ENCODE peak calls at places on chromosomes 11 and 22, in six cellular contexts. K is left ventricle myocardium inferior, G is pancreas, Q is heart right ventricle, T is ovary, D is fibroblast of lung. Z is an unnamed sample.
A peak's percentile ranks its signal among the peaks of the same experiment; 100 is the strongest.

GRCh38 chr11:8231979-8232378 is 31.7 kb downstream of the LMO1 start:
- DNase-seq in Q (no peak), G (no peak), T (no peak), K (no peak), D (no peak), Z (no peak)

GRCh38 chr11:27218498-27219038 is 144.4 kb downstream of the CCDC34 start:
- DNase-seq in Q (no peak), D (peak; percentile 99), T (no peak), K (no peak), G (no peak), Z (no peak)

GRCh38 chr22:32248276-32248675 is 6.9 kb downstream of the SLC5A4 start:
- DNase-seq in T (no peak), G (no peak), Q (no peak), D (no peak), K (no peak), Z (no peak)

GRCh38 chr22:30201970-30202369 is 44.6 kb downstream of the LIF start:
- DNase-seq in G (no peak), D (peak; percentile 87), T (no peak), K (no peak), Q (no peak), Z (no peak)

GRCh38 chr11:65522640-65523322 is 2.1 kb upstream of the SCYL1 start:
- DNase-seq in G (peak; percentile 18), K (peak; percentile 13), D (no peak), Q (no peak), T (no peak), Z (no peak)

GRCh38 chr11:117354550-117354949 is 26.9 kb downstream of the CEP164 start:
- DNase-seq in T (no peak), K (no peak), D (no peak), Q (no peak), G (no peak), Z (no peak)

GRCh38 chr11:114197799-114198500 is 98.2 kb upstream of the NNMT start:
- DNase-seq in G (peak; percentile 84), D (peak; percentile 77), Q (peak; percentile 70), T (peak; percentile 69), K (peak; percentile 81), Z (peak; percentile 78)

GRCh38 chr22:24053481-24054226 is 42.5 kb downstream of the CABIN1 start:
- DNase-seq in Q (no peak), D (no peak), T (no peak), K (no peak), G (no peak), Z (no peak)

GRCh38 chr11:31887180-31887579 is 76.1 kb upstream of the PAX6 start:
- DNase-seq in D (no peak), G (no peak), K (no peak), Q (no peak), T (no peak), Z (no peak)

GRCh38 chr11:44116433-44116832 is 21.0 kb downstream of the EXT2 start:
- DNase-seq in K (no peak), G (no peak), D (no peak), T (no peak), Q (no peak), Z (no peak)

GRCh38 chr22:27075891-27076290 is 418.5 kb downstream of the MIAT start:
- DNase-seq in Q (no peak), G (no peak), K (no peak), T (no peak), D (no peak), Z (no peak)

GRCh38 chr11:65833297-65834030 is at the start of gene SNX32:
- DNase-seq in Q (peak; percentile 96), T (peak; percentile 96), K (peak; percentile 97), G (peak; percentile 95), D (peak; percentile 88), Z (peak; percentile 95)

DNA sequence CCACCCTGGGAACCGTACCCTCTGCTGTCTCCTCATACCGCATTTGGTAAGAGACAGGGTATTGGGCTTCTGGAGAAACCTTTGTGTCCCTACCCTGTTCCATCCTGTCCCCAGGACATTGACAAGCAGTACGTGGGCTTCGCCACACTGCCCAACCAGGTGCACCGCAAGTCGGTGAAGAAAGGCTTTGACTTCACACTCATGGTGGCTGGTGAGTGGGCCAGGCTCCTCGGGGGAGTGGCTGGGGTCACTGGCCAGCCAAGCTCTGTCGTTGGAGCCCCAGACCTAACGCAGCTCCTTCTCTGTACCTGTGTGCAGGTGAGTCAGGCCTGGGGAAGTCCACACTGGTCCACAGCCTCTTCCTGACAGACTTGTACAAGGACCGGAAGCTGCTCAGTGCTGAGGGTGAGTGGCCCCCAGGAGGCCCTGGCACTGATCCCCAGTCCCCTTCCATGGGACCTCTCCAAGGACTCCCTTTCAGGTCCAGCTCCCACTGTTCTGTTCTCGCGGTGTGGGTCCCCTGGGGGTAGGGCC is 3.8 kb upstream of the GP1BB start:
- DNase-seq in G (peak; percentile 17), T (no peak), D (no peak), Q (peak; percentile 15), K (no peak), Z (peak; percentile 33)
- H3K4me3 ChIP-seq in G (no peak overlapping the region), T (peak overlapping the region; percentile 57), D (peak overlapping the region; percentile 65), Q (peak overlapping the region; percentile 63), K (peak overlapping the region; percentile 80), Z (peak overlapping the region; percentile 76)

DNA sequence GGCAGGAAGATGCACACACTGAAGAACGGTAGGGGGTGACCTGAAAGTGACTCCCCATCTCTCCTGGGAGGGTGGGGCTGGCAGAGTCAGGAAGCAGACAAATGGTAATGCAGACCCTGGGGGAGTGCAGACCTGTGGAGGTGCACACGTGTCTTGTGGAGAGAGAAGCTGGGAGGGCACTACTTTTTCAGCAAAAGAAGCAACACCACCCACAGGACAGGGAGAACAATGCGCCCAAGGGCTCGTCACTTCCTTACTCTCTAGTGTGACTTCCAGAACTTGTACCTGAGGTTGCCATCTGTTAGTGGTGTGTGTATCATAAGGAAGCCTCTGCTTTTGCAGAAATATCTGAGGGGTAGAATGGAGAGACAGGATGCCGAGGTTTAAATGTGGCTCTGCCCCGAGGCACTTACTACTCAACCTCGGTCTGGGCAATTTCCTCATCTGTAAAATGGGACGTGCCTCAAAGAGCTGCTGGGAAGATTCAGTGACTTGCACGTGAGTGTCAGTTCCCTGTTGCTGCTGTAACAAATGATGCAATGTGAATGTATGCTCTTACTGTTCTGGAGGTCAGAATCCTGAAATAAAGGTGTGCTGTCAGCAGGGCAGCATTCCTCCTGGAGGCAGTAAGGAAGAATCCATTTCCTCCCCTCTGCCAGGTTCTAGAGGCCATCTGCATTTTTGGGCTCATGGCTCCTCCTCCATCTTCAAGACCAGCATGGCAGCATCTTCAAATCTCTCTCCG is 323.4 kb downstream of the SHANK2 start:
- DNase-seq in D (no peak), K (no peak), G (no peak), T (no peak), Q (no peak), Z (no peak)
- TF ChIP-seq CTCF in D (no peak), K (no peak), G (no peak), T (no peak), Q (no peak), Z (no peak)

GRCh38 chr11:1893581-1894359 is 2.1 kb upstream of the PRR33 start:
- DNase-seq in Q (no peak), T (no peak), K (no peak), D (peak; percentile 14), G (no peak), Z (no peak)

GRCh38 chr11:1896895-1897294 is 5.2 kb upstream of the PRR33 start:
- DNase-seq in Q (peak; percentile 14), K (no peak), G (no peak), D (no peak), T (no peak), Z (no peak)

GRCh38 chr11:1896468-1896867 is 4.8 kb upstream of the PRR33 start:
- DNase-seq in D (no peak), K (no peak), G (no peak), Q (no peak), T (no peak), Z (no peak)

GRCh38 chr11:1899100-1899499 is 7.4 kb upstream of the PRR33 start:
- DNase-seq in Q (no peak), G (no peak), K (no peak), T (no peak), D (no peak), Z (no peak)

GRCh38 chr11:1899686-1900085 is 8.0 kb upstream of the PRR33 start:
- DNase-seq in Q (no peak), G (no peak), K (no peak), D (no peak), T (no peak), Z (no peak)
- H3K4me1 ChIP-seq in Q (no peaks in the 10 kb centered on the region), G (no peaks in the 10 kb centered on the region), K (no peaks in the 10 kb centered on the region), D (no peaks in the 10 kb centered on the region), T (no peaks in the 10 kb centered on the region), Z (peaks cover 18% of the 10 kb centered on the region)

GRCh38 chr11:76321820-76322524 is 59.0 kb downstream of the THAP12 start:
- DNase-seq in K (no peak), D (no peak), T (no peak), Q (no peak), G (peak; percentile 75), Z (no peak)

GRCh38 chr11:76322593-76323341 is 58.2 kb downstream of the THAP12 start:
- DNase-seq in D (peak; percentile 23), G (no peak), Q (no peak), T (no peak), K (no peak), Z (no peak)

GRCh38 chr11:76323804-76324203 is 57.1 kb downstream of the THAP12 start:
- DNase-seq in G (no peak), K (no peak), Q (no peak), D (no peak), T (no peak), Z (no peak)

GRCh38 chr11:76320929-76321328 is 60.0 kb downstream of the THAP12 start:
- DNase-seq in Q (no peak), G (no peak), D (no peak), K (no peak), T (no peak), Z (no peak)

DNA sequence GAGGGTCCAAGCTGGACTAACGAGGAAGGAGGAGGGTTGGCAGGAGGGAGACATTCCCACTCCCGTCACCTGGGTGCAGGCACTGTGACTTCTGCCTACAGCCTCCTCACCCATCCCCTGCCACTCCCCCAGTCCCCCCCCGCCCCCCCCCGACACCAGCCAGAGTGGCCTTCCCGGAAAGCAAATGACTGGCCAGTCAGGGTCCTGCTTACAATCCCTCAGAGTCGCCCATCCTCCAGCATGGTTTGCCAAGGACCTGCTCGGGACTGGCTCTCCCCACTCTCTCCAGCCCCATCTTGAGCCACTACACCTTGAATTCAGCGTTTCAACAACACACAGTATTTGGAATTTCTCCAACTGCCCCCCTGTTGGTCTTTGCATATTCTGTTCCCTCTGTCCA is 59.6 kb downstream of the THAP12 start:
- DNase-seq in Q (no peak), D (no peak), G (peak; percentile 54), T (no peak), K (no peak), Z (no peak)
- H3K4me3 ChIP-seq in Q (no peak overlapping the region), D (no peak overlapping the region), G (peak overlapping the region; percentile 64), T (no peak overlapping the region), K (no peak overlapping the region), Z (no peak overlapping the region)

GRCh38 chr22:47839586-47840245 is 1077.3 kb downstream of the TBC1D22A start:
- DNase-seq in T (no peak), Q (no peak), K (no peak), G (no peak), D (no peak), Z (no peak)

GRCh38 chr22:47841166-47841565 is 1078.7 kb downstream of the TBC1D22A start:
- DNase-seq in T (no peak), G (no peak), Q (no peak), D (no peak), K (no peak), Z (no peak)

GRCh38 chr22:47835726-47836125 is 1073.3 kb downstream of the TBC1D22A start:
- DNase-seq in T (no peak), Q (no peak), K (no peak), G (no peak), D (peak; percentile 81), Z (no peak)

GRCh38 chr22:47836957-47837356 is 1074.5 kb downstream of the TBC1D22A start:
- DNase-seq in T (no peak), K (no peak), Q (no peak), D (peak; percentile 2), G (no peak), Z (no peak)

GRCh38 chr22:47837703-47838102 is 1075.3 kb downstream of the TBC1D22A start:
- DNase-seq in Q (no peak), K (no peak), T (no peak), D (peak; percentile 1), G (no peak), Z (no peak)
- TF ChIP-seq CTCF in Q (no peak), K (peak; percentile 16), T (no peak), D (peak; percentile 10), G (no peak), Z (no peak)

Z was measured in heart left ventricle.